ENCODE peak calls at places on chromosomes 13 and 19, in seven cellular contexts. X is GM10248, B is kidney epithelial cell, V is lower leg skin, O is choroid plexus epithelial cell, J is NB4, E is activated B cell treated with CpG ODN at 0.5 μM for 24 hours. S is an unnamed sample.

GRCh38 chr13:57865600-57866294 is 234.2 kb downstream of the PCDH17 start:
- DNase-seq in B (no peak), V (no peak), O (no peak), J (peak), X (no peak), E (no peak), S (no peak)

GRCh38 chr19:10776900-10777650 is 58.9 kb downstream of the TMED1 start:
- DNase-seq in E (no peak), B (no peak), J (peak), X (peak), V (no peak), O (no peak), S (no peak)

GRCh38 chr13:99572921-99573320 is 71.6 kb downstream of the TM9SF2 start:
- DNase-seq in J (peak), B (peak), V (no peak), X (no peak), E (no peak), O (no peak), S (no peak)

GRCh38 chr19:50361290-50362029 is 4.0 kb downstream of the NAPSA start:
- DNase-seq in B (no peak), J (no peak), O (no peak), V (no peak), X (no peak), E (no peak), S (no peak)

GRCh38 chr19:40492274-40492673 is 25.5 kb downstream of the SPTBN4 start:
- DNase-seq in B (no peak), O (no peak), J (no peak), V (no peak), E (no peak), X (no peak), S (no peak)

GRCh38 chr19:15432629-15433518 is 14.1 kb upstream of the AKAP8L start:
- DNase-seq in B (no peak), O (peak), J (peak), X (peak), E (peak), V (peak), S (peak)

GRCh38 chr13:26163812-26164211 is 58.3 kb downstream of the RNF6 start:
- DNase-seq in O (no peak), B (no peak), J (no peak), E (no peak), V (no peak), X (no peak), S (no peak)

GRCh38 chr13:102240110-102240509 is 161.7 kb downstream of the FGF14 start:
- DNase-seq in B (no peak), J (no peak), V (no peak), O (no peak), X (no peak), E (no peak), S (no peak)

GRCh38 chr19:51368366-51369282 is at the start of gene CLDND2:
- DNase-seq in B (no peak), V (no peak), E (no peak), O (no peak), X (no peak), J (peak), S (no peak)

GRCh38 chr13:110646442-110647364 is 31.4 kb downstream of the NAXD start:
- DNase-seq in X (no peak), E (no peak), O (no peak), J (no peak), V (peak), B (no peak), S (no peak)

GRCh38 chr13:106491463-106491862 is 44.0 kb downstream of the EFNB2 start:
- DNase-seq in O (no peak), V (no peak), B (no peak), J (no peak), E (no peak), X (no peak), S (no peak)

GRCh38 chr13:30818323-30818960 is 83.1 kb downstream of the ALOX5AP start:
- DNase-seq in O (peak), B (no peak), V (peak), E (no peak), J (no peak), X (no peak), S (peak)

GRCh38 chr13:33372251-33372919 is 86.8 kb upstream of the STARD13 start:
- DNase-seq in J (no peak), E (no peak), B (no peak), O (no peak), V (no peak), X (no peak), S (no peak)

GRCh38 chr19:48683349-48683748 is 10.5 kb upstream of the NTN5 start:
- DNase-seq in E (no peak), O (peak), J (no peak), V (no peak), B (no peak), X (no peak), S (no peak)

GRCh38 chr19:33450689-33451088 is 70.9 kb downstream of the PEPD start:
- DNase-seq in E (no peak), O (no peak), J (no peak), V (no peak), X (no peak), B (no peak), S (peak)

GRCh38 chr19:17549088-17549740 is 6.2 kb upstream of the COLGALT1 start:
- DNase-seq in B (no peak), X (no peak), E (no peak), O (peak), V (no peak), J (no peak), S (no peak)

GRCh38 chr19:45920458-45920857 is 5.9 kb upstream of the NANOS2 start:
- DNase-seq in V (no peak), J (peak), X (no peak), O (no peak), E (no peak), B (no peak), S (no peak)

GRCh38 chr19:35022460-35022859 is 7.8 kb upstream of the SCN1B start:
- DNase-seq in O (no peak), X (no peak), J (no peak), V (no peak), B (no peak), E (no peak), S (no peak)

GRCh38 chr13:19020988-19021387 is 160.6 kb downstream of the TUBA3C start:
- DNase-seq in E (no peak), O (no peak), B (no peak), V (no peak), X (no peak), J (no peak), S (no peak)

GRCh38 chr19:8334458-8335342 is 8.4 kb downstream of the KANK3 start:
- DNase-seq in B (no peak), O (peak), V (no peak), J (peak), X (peak), E (no peak), S (no peak)

GRCh38 chr13:89468081-89468480 is 1796.9 kb downstream of the SLITRK5 start:
- DNase-seq in X (no peak), B (no peak), E (no peak), V (no peak), O (no peak), J (no peak), S (no peak)

GRCh38 chr19:8445488-8446001 is 770 bp downstream of the HNRNPM start:
- DNase-seq in V (peak), E (peak), B (no peak), X (peak), O (peak), J (peak), S (peak)

GRCh38 chr13:41577437-41577836 is 120.1 kb downstream of the RGCC start:
- DNase-seq in E (no peak), O (peak), V (peak), X (no peak), B (no peak), J (no peak), S (no peak)

GRCh38 chr13:42330991-42331390 is 59.0 kb downstream of the AKAP11 start:
- DNase-seq in B (no peak), E (no peak), J (no peak), X (no peak), V (no peak), O (peak), S (no peak)

GRCh38 chr19:17718988-17719711 is at the start of gene MAP1S:
- DNase-seq in B (no peak), O (peak), V (peak), J (peak), X (peak), E (peak), S (no peak)

GRCh38 chr13:37681295-37682032 is 82.9 kb upstream of the POSTN start:
- DNase-seq in X (no peak), O (peak), J (no peak), V (no peak), E (no peak), B (no peak), S (no peak)

GRCh38 chr13:102779426-102780159 is 6.0 kb upstream of the TEX30 start:
- DNase-seq in O (no peak), X (no peak), J (peak), B (no peak), V (no peak), E (no peak), S (no peak)

GRCh38 chr13:50129923-50130685 is 114.9 kb downstream of the KCNRG start:
- DNase-seq in J (peak), O (peak), X (no peak), V (peak), E (peak), B (no peak), S (no peak)

GRCh38 chr13:104937881-104938280 is 1597.6 kb downstream of the EFNB2 start:
- DNase-seq in O (peak), J (no peak), B (no peak), X (no peak), E (no peak), V (no peak), S (no peak)

GRCh38 chr19:5557691-5558090 is 10.1 kb downstream of the TINCR start:
- DNase-seq in X (no peak), V (peak), J (no peak), B (no peak), O (no peak), E (no peak), S (no peak)

GRCh38 chr13:106599875-106600797 is 32.2 kb upstream of the ARGLU1 start:
- DNase-seq in B (no peak), J (no peak), V (peak), E (no peak), X (no peak), O (peak), S (no peak)

DNA sequence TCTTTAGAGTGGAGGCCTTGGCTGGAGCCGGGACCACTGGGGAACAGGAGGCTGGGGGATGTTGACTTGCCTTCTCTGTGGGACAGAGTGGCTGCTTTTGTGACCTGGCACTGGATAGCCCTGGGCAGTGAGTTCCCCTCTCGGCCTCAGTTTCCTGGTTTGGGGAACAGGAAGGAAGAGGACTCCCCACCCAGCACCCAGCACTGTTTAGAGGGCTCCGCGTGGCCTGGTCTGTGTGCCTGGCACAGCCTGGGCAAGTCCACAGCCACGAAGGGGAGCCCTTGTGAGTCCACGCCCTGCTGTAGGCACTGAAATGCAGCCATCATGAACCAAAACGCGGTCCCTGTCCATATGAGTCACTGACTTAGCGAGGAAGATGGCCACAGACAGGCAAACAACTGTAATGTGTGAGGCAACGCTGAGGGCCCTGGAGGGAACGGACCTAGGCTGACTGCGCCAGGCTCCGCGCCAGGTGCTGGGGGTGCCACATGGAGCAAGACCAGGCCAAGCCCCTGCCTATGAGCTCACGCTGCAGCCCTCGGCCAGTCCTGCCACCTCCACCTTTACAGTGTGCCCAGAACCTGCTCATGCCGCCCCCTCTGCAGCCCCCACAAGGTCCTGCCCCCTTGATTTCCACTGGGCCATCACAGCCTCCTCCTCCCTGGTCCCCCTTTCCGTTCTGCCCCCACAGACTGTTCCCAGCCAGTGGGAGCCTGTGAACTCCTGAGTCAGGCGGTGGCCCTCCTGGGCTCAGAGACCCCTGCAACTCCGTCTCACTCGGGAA is 35.5 kb downstream of the PAK4 start:
- DNase-seq in B (no peak), X (no peak), J (peak), E (no peak), O (no peak), V (no peak), S (no peak)
- TF ChIP-seq CTCF in B (no peak), X (no peak), J (no peak), E (no peak), O (no peak), V (no peak), S (no peak)

DNA sequence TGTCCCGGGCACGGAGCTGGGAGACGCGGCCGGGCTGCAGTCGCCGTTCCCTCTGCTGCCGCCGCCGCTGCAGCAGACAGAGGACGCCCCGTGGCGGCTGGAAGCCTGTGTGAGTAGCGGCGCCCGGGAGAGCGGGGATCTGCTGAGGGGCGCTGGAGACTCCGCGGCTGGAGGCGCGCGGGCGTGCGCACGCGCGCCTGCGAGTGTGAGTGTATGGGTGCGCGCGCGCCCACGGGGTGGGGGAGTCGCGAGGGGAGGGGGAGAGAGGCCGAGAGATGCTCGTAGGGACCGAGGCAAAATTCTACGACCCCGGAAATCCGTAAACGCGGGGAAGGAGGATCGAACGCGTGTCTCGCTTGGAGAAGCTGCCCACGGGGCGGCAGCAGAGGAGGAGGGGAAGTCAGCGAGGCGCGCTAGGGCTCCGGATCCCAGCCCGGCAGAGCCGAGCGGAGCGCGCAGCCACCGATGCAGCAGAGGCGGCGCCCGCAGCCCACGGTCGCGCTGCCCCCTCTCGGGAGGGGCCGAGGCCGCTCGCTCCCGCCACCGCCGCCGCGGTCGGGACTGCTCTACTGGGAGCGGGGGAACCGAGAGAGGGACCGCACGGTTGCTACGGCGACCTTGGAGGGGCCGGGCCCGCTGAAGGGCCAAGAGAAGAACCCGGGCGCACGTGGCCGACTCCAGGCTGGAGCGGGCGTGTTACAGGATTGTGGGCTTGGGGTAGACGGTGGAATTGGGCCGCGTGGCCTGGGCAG is at the start of gene ENOX1:
- DNase-seq in O (peak), B (no peak), E (peak), X (peak), V (peak), J (no peak), S (no peak)
- TF ChIP-seq CTCF in O (no peak), B (peak), E (no peak), X (peak), V (no peak), J (no peak), S (no peak)

GRCh38 chr19:55605637-55606470 is at the start of gene ZNF865:
- DNase-seq in V (peak), O (peak), X (peak), E (peak), B (no peak), J (peak), S (peak)

GRCh38 chr19:55603581-55604292 is 1.7 kb upstream of the ZNF865 start:
- DNase-seq in J (no peak), X (no peak), E (no peak), O (no peak), V (no peak), B (no peak), S (no peak)

GRCh38 chr19:55606817-55607216 is 1.4 kb downstream of the ZNF865 start:
- DNase-seq in X (no peak), O (no peak), J (no peak), E (no peak), V (no peak), B (no peak), S (no peak)

GRCh38 chr19:55605207-55605636 is 225 bp upstream of the ZNF865 start:
- DNase-seq in E (peak), X (peak), J (peak), B (peak), O (peak), V (peak), S (peak)

DNA sequence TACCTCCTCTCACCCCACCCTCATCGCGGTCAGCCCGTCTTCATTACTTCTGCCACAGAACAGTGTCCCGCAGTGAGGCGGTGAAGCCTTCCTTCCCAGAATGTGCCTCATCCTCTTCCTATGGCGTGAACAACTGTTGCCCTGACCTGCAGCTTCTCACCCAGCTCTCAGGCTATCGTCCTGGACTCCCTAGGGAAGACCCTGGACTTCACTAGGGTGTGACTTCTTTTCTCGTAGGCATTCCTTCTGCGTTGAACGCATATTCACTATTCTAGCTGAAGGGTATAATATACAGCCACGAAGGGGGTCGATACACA is 982 bp downstream of the ZNF865 start:
- DNase-seq in V (no peak), B (no peak), J (no peak), E (no peak), O (no peak), X (no peak), S (no peak)
- TF ChIP-seq CTCF in V (no peak), B (no peak), J (no peak), E (no peak), O (no peak), X (no peak), S (peak)

DNA sequence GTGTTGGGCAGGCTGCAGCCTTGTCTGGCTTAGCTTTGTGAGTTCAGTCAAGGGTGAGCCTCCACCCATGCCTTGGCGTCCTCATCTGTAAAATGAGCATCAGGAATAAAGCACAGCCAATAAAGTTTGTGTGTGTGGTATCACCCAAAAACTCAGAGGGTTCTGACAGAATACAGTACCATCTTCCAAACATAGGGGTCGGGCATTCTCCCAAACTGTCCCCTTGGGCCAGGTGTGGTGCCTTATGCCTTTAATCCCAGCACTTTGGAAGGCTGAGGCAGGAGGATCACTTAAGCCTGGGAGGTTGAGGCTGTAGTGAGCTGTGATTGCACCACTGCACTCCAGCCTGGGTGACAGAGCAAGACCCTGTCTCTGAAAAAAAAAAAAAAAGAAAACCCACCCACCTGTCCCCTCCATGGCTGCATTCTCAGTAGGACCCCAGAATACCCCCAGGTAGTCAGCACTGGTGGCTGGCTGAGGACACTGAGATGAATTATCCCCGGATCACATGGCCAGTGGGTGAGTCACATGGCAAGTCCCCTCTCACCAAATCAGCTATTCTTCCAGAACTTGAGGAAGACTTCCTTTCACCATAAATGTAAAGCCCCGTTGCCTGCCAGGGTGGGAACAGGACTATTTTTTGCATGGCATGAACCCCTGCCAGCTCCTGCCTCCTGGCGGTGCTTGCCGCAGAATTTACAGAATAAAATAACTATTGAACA is 18.6 kb downstream of the POP4 start:
- DNase-seq in E (no peak), X (no peak), O (no peak), V (no peak), J (no peak), B (no peak), S (no peak)
- TF ChIP-seq CTCF in E (no peak), X (no peak), O (no peak), V (no peak), J (no peak), B (no peak), S (no peak)

GRCh38 chr19:32330149-32330548 is 15.3 kb upstream of the ZNF507 start:
- DNase-seq in E (no peak), X (no peak), B (no peak), O (no peak), J (no peak), V (no peak), S (no peak)

GRCh38 chr19:32322541-32322940 is 22.9 kb upstream of the ZNF507 start:
- DNase-seq in V (no peak), O (no peak), B (no peak), J (no peak), E (no peak), X (no peak), S (no peak)

GRCh38 chr19:32318884-32319520 is 26.4 kb upstream of the ZNF507 start:
- DNase-seq in J (peak), V (no peak), O (peak), E (no peak), B (no peak), X (no peak), S (no peak)

GRCh38 chr19:32324631-32325215 is 20.7 kb upstream of the ZNF507 start:
- DNase-seq in J (no peak), E (no peak), X (no peak), B (no peak), V (no peak), O (peak), S (no peak)
- TF ChIP-seq CTCF in J (no peak), E (no peak), X (no peak), B (no peak), V (no peak), O (peak), S (no peak)

GRCh38 chr13:76038920-76039716 is 403.0 kb downstream of the LMO7 start:
- DNase-seq in O (no peak), J (no peak), V (no peak), X (no peak), B (no peak), E (no peak), S (no peak)
- TF ChIP-seq CTCF in O (peak), J (no peak), V (no peak), X (no peak), B (no peak), E (no peak), S (no peak)